ENCODE peak calls at places on chromosomes 11 and 22, in six cellular contexts. R is neuronal stem cell, Q is mesendoderm, T is IMR-90, E is mesenchymal stem cell, S is trophoblast cell. O is an unnamed sample.

GRCh38 chr11:122665882-122666281 is 10.4 kb downstream of the UBASH3B start:
- DNase-seq in S (peak; percentile 77), T (peak; percentile 33), Q (no peak), R (no peak), E (peak; percentile 81), O (no peak)

GRCh38 chr11:119572481-119573424 is 149.8 kb upstream of the THY1 start:
- DNase-seq in T (no peak), R (no peak), S (no peak), E (no peak), Q (no peak), O (peak; percentile 53)

GRCh38 chr11:71948314-71949027 is 19.6 kb downstream of the RNF121 start:
- DNase-seq in Q (no peak), R (no peak), S (no peak), E (peak; percentile 18), T (no peak), O (no peak)

GRCh38 chr11:45885274-45885920 is at the start of gene MAPK8IP1:
- DNase-seq in R (peak; percentile 71), S (no peak), Q (peak; percentile 72), E (peak; percentile 35), T (no peak), O (peak; percentile 75)

GRCh38 chr11:99020324-99021225 is at the start of gene CNTN5:
- DNase-seq in E (peak; percentile 45), S (no peak), R (peak; percentile 70), T (peak; percentile 5), Q (peak; percentile 84), O (peak; percentile 82)

GRCh38 chr11:1241706-1242105 is 18.8 kb downstream of the MUC5B start:
- DNase-seq in S (no peak), Q (no peak), T (no peak), R (no peak), E (no peak), O (no peak)

GRCh38 chr22:28829358-28830181 is 29.2 kb upstream of the XBP1 start:
- DNase-seq in T (peak; percentile 73), R (peak; percentile 70), E (peak; percentile 75), S (peak; percentile 53), Q (peak; percentile 73), O (peak; percentile 68)

GRCh38 chr11:24592342-24592741 is 95.5 kb downstream of the LUZP2 start:
- DNase-seq in S (no peak), Q (no peak), T (peak; percentile 75), E (no peak), R (no peak), O (no peak)

GRCh38 chr11:120211522-120212258 is 858 bp downstream of the OAF start:
- DNase-seq in T (no peak), Q (no peak), S (no peak), R (no peak), E (peak; percentile 48), O (no peak)

GRCh38 chr22:34395370-34395769 is 475.1 kb upstream of the LARGE1 start:
- DNase-seq in E (no peak), R (no peak), S (no peak), Q (peak; percentile 86), T (no peak), O (no peak)

GRCh38 chr11:1231396-1232327 is 8.8 kb downstream of the MUC5B start:
- DNase-seq in S (no peak), T (no peak), R (no peak), E (no peak), Q (no peak), O (peak; percentile 24)

GRCh38 chr22:50730013-50730891 is 7.8 kb upstream of the ACR start:
- DNase-seq in S (no peak), T (no peak), R (no peak), Q (no peak), E (no peak), O (no peak)

GRCh38 chr11:96159968-96160367 is 183.0 kb downstream of the MAML2 start:
- DNase-seq in R (no peak), E (peak; percentile 56), S (no peak), T (no peak), Q (peak; percentile 44), O (no peak)

GRCh38 chr11:36349345-36350136 is 53.5 kb downstream of the PRR5L start:
- DNase-seq in T (no peak), S (no peak), E (no peak), Q (no peak), R (no peak), O (no peak)

GRCh38 chr11:82634091-82634490 is 99.6 kb downstream of the FAM181B start:
- DNase-seq in E (peak; percentile 30), Q (no peak), R (no peak), S (peak; percentile 84), T (no peak), O (no peak)

GRCh38 chr11:43835104-43835503 is 45.5 kb upstream of the ALKBH3 start:
- DNase-seq in S (no peak), Q (no peak), T (no peak), E (peak; percentile 33), R (peak; percentile 26), O (no peak)

GRCh38 chr22:43272869-43273318 is 70.3 kb downstream of the SCUBE1 start:
- DNase-seq in R (no peak), E (peak; percentile 82), S (no peak), T (no peak), Q (peak; percentile 57), O (peak; percentile 43)

GRCh38 chr11:79274636-79275315 is 166.1 kb downstream of the TENM4 start:
- DNase-seq in T (peak; percentile 77), E (peak; percentile 18), R (no peak), Q (no peak), S (no peak), O (no peak)

GRCh38 chr11:46239801-46240061 is 37.7 kb upstream of the CREB3L1 start:
- DNase-seq in R (no peak), T (peak; percentile 22), Q (no peak), S (no peak), E (peak; percentile 69), O (no peak)

GRCh38 chr11:126992804-126993111 is 7.8 kb downstream of the KIRREL3 start:
- DNase-seq in S (peak; percentile 6), Q (peak; percentile 13), E (peak; percentile 46), R (no peak), T (peak; percentile 95), O (no peak)

GRCh38 chr11:2415171-2415570 is 14.6 kb downstream of the TSSC4 start:
- DNase-seq in Q (no peak), R (no peak), E (no peak), T (no peak), S (no peak), O (no peak)

GRCh38 chr11:20156876-20157613 is 3.2 kb downstream of the DBX1 start:
- DNase-seq in E (no peak), T (no peak), S (no peak), Q (peak; percentile 24), R (peak; percentile 73), O (no peak)

GRCh38 chr11:30758012-30758411 is 171.9 kb upstream of the MPPED2 start:
- DNase-seq in E (no peak), Q (no peak), S (no peak), R (no peak), T (peak; percentile 41), O (no peak)

GRCh38 chr11:21541226-21541625 is 651.7 kb upstream of the ANO5 start:
- DNase-seq in R (no peak), T (no peak), S (no peak), E (no peak), Q (no peak), O (no peak)

GRCh38 chr11:123438191-123438627 is 8.1 kb downstream of the GRAMD1B start:
- DNase-seq in R (no peak), T (peak; percentile 17), E (no peak), Q (peak; percentile 97), S (peak; percentile 97), O (peak; percentile 47)

GRCh38 chr11:76629133-76629852 is 41.3 kb downstream of the LRRC32 start:
- DNase-seq in E (peak; percentile 87), T (peak; percentile 75), R (no peak), Q (no peak), S (peak; percentile 86), O (no peak)

GRCh38 chr11:2943711-2944118 is 14.5 kb upstream of the PHLDA2 start:
- DNase-seq in S (no peak), R (no peak), T (no peak), Q (no peak), E (no peak), O (no peak)

GRCh38 chr11:72553748-72554147 is 119.4 kb upstream of the CLPB start:
- DNase-seq in Q (peak; percentile 72), S (no peak), T (no peak), R (no peak), E (no peak), O (peak; percentile 66)

DNA sequence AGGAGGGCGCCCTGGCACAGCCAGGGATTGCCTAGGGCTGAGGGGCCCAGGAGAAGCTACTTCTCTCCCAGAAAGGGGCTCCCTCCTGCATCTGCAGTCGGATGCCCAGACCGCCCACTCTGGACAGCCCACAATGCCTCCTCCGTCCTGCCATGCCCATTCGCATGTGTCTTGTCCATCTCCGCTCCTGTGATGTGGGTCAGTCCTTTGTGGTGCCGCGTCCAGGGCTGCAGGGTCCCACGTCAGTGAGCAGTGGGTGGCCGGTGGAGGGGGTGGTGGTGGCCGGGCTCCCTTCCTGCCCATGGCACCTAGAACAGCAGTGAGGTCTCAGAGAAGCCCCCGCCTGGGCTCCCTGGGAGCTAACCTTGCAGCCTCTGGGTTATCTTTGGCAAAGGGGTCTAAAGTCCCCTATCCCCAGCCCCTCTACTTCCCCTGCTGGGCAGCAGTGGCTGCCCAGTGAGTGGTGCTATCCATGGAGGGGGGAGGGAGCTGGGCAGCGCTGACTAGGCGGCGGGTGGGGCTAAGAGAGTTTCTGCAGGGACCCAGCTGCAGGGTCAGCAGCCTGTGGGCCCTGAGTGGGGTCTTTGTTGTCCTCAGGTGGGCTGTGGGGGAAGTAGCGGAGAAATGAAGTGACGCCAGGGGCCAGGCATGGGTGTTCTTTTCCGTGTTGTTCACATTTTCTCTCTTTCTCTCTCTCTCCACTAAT is 41.1 kb downstream of the KCNC1 start:
- DNase-seq in S (no peak), T (no peak), E (no peak), Q (no peak), R (no peak), O (no peak)
- H4K8ac ChIP-seq in S (no peak overlapping the region), T (no peak overlapping the region), E (no peak overlapping the region), Q (no peak overlapping the region), R (no peak overlapping the region), O (no peak overlapping the region)

GRCh38 chr22:29831958-29832357 is 6.1 kb downstream of the ASCC2 start:
- DNase-seq in Q (no peak), E (no peak), R (no peak), S (peak; percentile 62), T (no peak), O (no peak)
- H4K8ac ChIP-seq in Q (no peak overlapping the region), E (no peak overlapping the region), R (no peak overlapping the region), S (no peak overlapping the region), T (no peak overlapping the region), O (no peak overlapping the region)

GRCh38 chr11:57513446-57513795 is 2.1 kb downstream of the SLC43A1 start:
- DNase-seq in E (no peak), R (no peak), S (no peak), T (no peak), Q (no peak), O (no peak)

GRCh38 chr11:57514538-57515331 is 767 bp downstream of the SLC43A1 start:
- DNase-seq in R (no peak), T (peak; percentile 24), Q (peak; percentile 70), S (no peak), E (peak; percentile 41), O (peak; percentile 59)

GRCh38 chr11:57513911-57514537 is 1.5 kb downstream of the SLC43A1 start:
- DNase-seq in T (peak; percentile 33), Q (peak; percentile 64), R (no peak), E (peak; percentile 39), S (no peak), O (peak; percentile 57)

GRCh38 chr11:57516061-57516443 is 550 bp upstream of the SLC43A1 start:
- DNase-seq in E (no peak), S (no peak), R (no peak), Q (no peak), T (no peak), O (no peak)

GRCh38 chr11:57515332-57516060 is at the start of gene SLC43A1:
- DNase-seq in Q (no peak), R (no peak), S (no peak), T (peak; percentile 59), E (peak; percentile 65), O (peak; percentile 54)
- H4K8ac ChIP-seq in Q (no peak within 1 kb of the TSS), R (no peak within 1 kb of the TSS), S (no peak within 1 kb of the TSS), T (peak within 1 kb of the TSS; percentile 96), E (peak within 1 kb of the TSS; percentile 63), O (no peak within 1 kb of the TSS)

GRCh38 chr11:18700375-18700774 is 1.8 kb downstream of the TMEM86A start:
- DNase-seq in S (no peak), R (no peak), Q (no peak), E (peak; percentile 37), T (peak; percentile 15), O (no peak)
- H4K8ac ChIP-seq in S (no peak overlapping the region), R (no peak overlapping the region), Q (no peak overlapping the region), E (no peak overlapping the region), T (no peak overlapping the region), O (no peak overlapping the region)